ENCODE peak calls at places on chromosomes 1 and 21, in seven cellular contexts. J, Z, A, X, N, D and I are unnamed samples.

GRCh38 chr1:19505694-19506457 is 20.5 kb upstream of the CAPZB start:
- DNase-seq in N (no peak), X (no peak), Z (no peak), D (no peak), J (no peak), A (no peak), I (no peak)

GRCh38 chr1:79551321-79551720 is 544.8 kb upstream of the ADGRL4 start:
- DNase-seq in Z (no peak), D (no peak), X (no peak), A (no peak), J (no peak), N (peak), I (no peak)

GRCh38 chr1:93025572-93025971 is 53.5 kb upstream of the MTF2 start:
- DNase-seq in N (no peak), Z (peak), J (peak), D (no peak), X (no peak), A (no peak), I (no peak)

GRCh38 chr1:63611231-63611630 is 18.0 kb downstream of the PGM1 start:
- DNase-seq in N (no peak), Z (no peak), A (peak), X (peak), D (no peak), J (no peak), I (no peak)

GRCh38 chr1:54487571-54488050 is 60.4 kb upstream of the ACOT11 start:
- DNase-seq in J (no peak), A (no peak), Z (peak), D (no peak), X (peak), N (no peak), I (no peak)

GRCh38 chr1:146010126-146010738 is 11.3 kb downstream of the HJV start:
- DNase-seq in X (no peak), J (no peak), D (no peak), N (no peak), A (no peak), Z (no peak), I (no peak)

GRCh38 chr1:14912831-14913230 is 240.7 kb upstream of the TMEM51 start:
- DNase-seq in D (no peak), N (no peak), J (no peak), A (no peak), Z (no peak), X (no peak), I (no peak)

GRCh38 chr21:31526040-31526439 is 133.5 kb upstream of the SOD1 start:
- DNase-seq in A (no peak), D (no peak), Z (no peak), N (peak), J (no peak), X (no peak), I (no peak)

GRCh38 chr1:175503538-175503937 is 239.9 kb downstream of the TNR start:
- DNase-seq in D (no peak), Z (no peak), J (no peak), N (no peak), X (no peak), A (no peak), I (no peak)

GRCh38 chr1:66933887-66934700 is 9.3 kb downstream of the MIER1 start:
- DNase-seq in A (no peak), Z (no peak), N (no peak), D (peak), J (no peak), X (no peak), I (no peak)

DNA sequence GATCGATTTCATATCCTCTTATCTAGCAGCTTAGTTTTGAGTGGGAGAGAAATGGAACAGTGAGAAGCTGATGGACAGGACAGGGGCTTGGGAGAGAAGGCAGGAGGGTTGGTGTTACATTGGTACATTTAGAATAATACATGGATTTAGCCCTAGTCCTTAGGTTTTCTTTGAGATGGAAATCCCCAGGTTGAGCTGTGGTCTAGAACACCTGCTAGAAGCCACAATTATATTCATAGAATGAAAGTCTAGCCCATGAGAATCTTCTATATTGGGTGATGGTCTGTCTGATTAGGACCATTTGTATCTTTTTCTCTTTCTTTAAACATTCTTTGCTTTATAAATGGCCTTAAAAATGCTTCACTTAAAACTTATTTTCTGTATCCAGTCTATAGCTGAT is 19.9 kb downstream of the CRNN start:
- DNase-seq in J (no peak), D (no peak), Z (no peak), A (no peak), X (no peak), N (no peak), I (no peak)
- H3K4me3 ChIP-seq in J (no peak), D (no peak), Z (no peak), A (no peak), X (no peak), N (no peak), I (no peak)

GRCh38 chr1:160429702-160430535 is 29.6 kb downstream of the VANGL2 start:
- DNase-seq in X (no peak), N (no peak), A (no peak), J (no peak), D (peak), Z (no peak), I (no peak)
- H3K4me3 ChIP-seq in X (no peak), N (no peak), A (no peak), J (no peak), D (no peak), Z (no peak), I (no peak)

DNA sequence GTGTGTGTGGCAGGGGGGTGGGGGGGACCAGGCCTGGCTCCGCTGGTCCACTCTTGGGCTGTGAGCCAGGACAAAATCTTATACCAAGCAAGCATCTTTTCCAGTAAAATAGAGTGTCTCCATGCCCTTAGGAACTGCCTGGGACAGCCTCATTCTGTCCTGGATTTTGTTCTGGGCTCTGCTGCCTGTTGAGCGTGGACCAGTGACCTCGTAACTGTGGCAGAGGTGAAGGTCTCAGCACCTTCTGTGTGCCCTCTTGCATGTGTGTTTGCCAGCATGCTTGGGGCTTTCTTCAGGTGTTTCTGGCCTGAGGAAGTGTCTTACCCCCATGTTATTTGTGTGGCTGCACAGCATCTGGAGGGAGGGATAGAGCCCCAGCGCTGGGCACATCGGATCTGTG is 45.7 kb downstream of the GALNT2 start:
- DNase-seq in Z (no peak), N (no peak), J (no peak), A (no peak), X (no peak), D (no peak), I (no peak)
- H3K4me3 ChIP-seq in Z (no peak), N (no peak), J (no peak), A (no peak), X (no peak), D (no peak), I (no peak)

DNA sequence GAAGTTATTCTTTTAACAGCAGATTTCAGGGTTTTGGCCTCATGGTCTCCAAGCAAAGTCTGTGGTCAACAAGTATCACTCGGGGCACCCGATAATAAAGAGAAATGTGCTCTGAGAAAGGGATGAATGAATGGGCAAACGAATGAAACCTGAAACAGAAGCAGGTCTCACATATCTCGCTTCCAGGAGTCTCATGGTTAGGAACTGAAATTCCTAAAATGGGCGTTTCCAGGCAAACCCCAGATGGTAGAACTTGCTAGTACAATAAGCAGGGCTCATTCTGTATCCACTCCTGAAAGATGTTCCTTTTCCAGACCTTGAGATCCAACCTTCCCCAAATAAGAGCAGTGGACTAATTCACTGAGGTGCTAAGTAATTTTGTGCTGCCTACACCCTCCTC is 87.2 kb downstream of the LAMC2 start:
- DNase-seq in Z (peak), J (no peak), X (no peak), D (no peak), A (no peak), N (no peak), I (no peak)
- H3K4me3 ChIP-seq in Z (no peak), J (no peak), X (no peak), D (no peak), A (no peak), N (no peak), I (no peak)

GRCh38 chr1:36453051-36453450 is 2.8 kb upstream of the OSCP1 start:
- DNase-seq in J (no peak), N (no peak), X (no peak), A (no peak), D (no peak), Z (no peak), I (no peak)

GRCh38 chr1:36453600-36454388 is 3.5 kb upstream of the OSCP1 start:
- DNase-seq in D (no peak), N (no peak), X (no peak), Z (no peak), J (no peak), A (no peak), I (no peak)

GRCh38 chr1:36448530-36449051 is 1.7 kb downstream of the OSCP1 start:
- DNase-seq in X (no peak), D (no peak), A (no peak), N (no peak), Z (no peak), J (peak), I (no peak)

GRCh38 chr1:36450270-36450918 is at the start of gene OSCP1:
- DNase-seq in Z (peak), D (peak), N (peak), X (peak), J (peak), A (peak), I (peak)

GRCh38 chr1:36450919-36451305 is 661 bp upstream of the OSCP1 start:
- DNase-seq in A (no peak), N (no peak), X (no peak), J (no peak), D (no peak), Z (no peak), I (no peak)
- H3K4me3 ChIP-seq in A (peak), N (peak), X (peak), J (no peak), D (peak), Z (peak), I (peak)

GRCh38 chr21:25462517-25462971 is 144.7 kb downstream of the MRPL39 start:
- DNase-seq in A (no peak), Z (no peak), N (no peak), J (no peak), D (no peak), X (no peak), I (no peak)
- H3K4me3 ChIP-seq in A (no peak), Z (no peak), N (no peak), J (no peak), D (no peak), X (no peak), I (no peak)

GRCh38 chr1:227342075-227342829 is 24.0 kb upstream of the CDC42BPA start:
- DNase-seq in A (no peak), X (no peak), N (no peak), D (no peak), Z (no peak), J (no peak), I (no peak)

GRCh38 chr1:227343201-227343600 is 24.9 kb upstream of the CDC42BPA start:
- DNase-seq in X (no peak), A (no peak), Z (no peak), J (no peak), N (no peak), D (no peak), I (peak)

GRCh38 chr1:227343727-227344551 is 25.6 kb upstream of the CDC42BPA start:
- DNase-seq in Z (peak), X (no peak), J (no peak), A (no peak), N (peak), D (no peak), I (peak)
- H3K4me3 ChIP-seq in Z (no peak), X (no peak), J (no peak), A (no peak), N (no peak), D (no peak), I (no peak)

DNA sequence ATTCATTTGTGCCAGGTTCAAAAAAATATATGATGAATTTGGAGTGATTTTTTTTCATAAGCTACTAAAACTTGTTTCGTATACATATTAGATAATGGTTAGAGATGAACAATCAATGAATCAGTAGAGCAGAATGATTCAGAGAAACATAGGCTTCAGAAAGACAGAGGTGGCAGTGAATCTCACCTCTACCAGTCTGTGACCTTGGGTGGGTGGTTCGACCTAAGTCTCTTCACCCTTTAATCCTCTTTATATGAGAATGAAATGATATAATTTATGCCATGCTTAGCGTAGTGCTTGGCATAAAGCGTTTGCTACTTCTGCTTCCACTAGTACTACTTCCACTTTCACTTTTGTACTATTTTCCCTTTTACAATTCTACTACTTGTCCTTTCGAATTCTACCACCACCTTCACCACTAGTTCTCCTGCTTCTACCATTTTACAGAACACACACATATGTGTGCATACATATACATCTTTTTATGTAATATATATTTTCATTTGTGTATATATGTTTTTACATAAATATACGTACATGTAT is 45.1 kb downstream of the FYB2 start:
- DNase-seq in J (no peak), X (no peak), N (no peak), A (no peak), D (no peak), Z (no peak), I (no peak)
- H3K4me3 ChIP-seq in J (no peak), X (no peak), N (no peak), A (no peak), D (no peak), Z (no peak), I (no peak)